ENCODE peak calls at places on chromosomes 3 and 15, in four cellular contexts. Q is T47D, N is HepG2, B is H1. Z is an unnamed sample.

GRCh38 chr3:117553461-117553860 is 843.9 kb downstream of the TUSC7 start:
- DNase-seq in Q (no peak), N (no peak), B (no peak), Z (no peak)

GRCh38 chr3:165378761-165379160 is 182.6 kb upstream of the SLITRK3 start:
- DNase-seq in Q (no peak), N (no peak), B (no peak), Z (no peak)

GRCh38 chr3:62961874-62962556 is 86.8 kb upstream of the CADPS start:
- DNase-seq in Q (no peak), N (no peak), B (no peak), Z (no peak)

GRCh38 chr3:128763967-128764366 is 38.0 kb downstream of the RAB7A start:
- DNase-seq in Q (no peak), N (no peak), B (no peak), Z (no peak)

GRCh38 chr15:100464256-100464655 is 64.5 kb downstream of the CERS3 start:
- DNase-seq in Q (no peak), N (no peak), B (no peak), Z (no peak)

GRCh38 chr15:38440353-38441129 is 13.4 kb upstream of the FAM98B start:
- DNase-seq in Q (peak), N (peak), B (peak), Z (peak)

GRCh38 chr3:55440406-55440708 is 46.7 kb downstream of the WNT5A start:
- DNase-seq in Q (no peak), N (no peak), B (peak), Z (no peak)

GRCh38 chr15:28086175-28086703 is 12.9 kb downstream of the OCA2 start:
- DNase-seq in Q (peak), N (peak), B (peak), Z (peak)

DNA sequence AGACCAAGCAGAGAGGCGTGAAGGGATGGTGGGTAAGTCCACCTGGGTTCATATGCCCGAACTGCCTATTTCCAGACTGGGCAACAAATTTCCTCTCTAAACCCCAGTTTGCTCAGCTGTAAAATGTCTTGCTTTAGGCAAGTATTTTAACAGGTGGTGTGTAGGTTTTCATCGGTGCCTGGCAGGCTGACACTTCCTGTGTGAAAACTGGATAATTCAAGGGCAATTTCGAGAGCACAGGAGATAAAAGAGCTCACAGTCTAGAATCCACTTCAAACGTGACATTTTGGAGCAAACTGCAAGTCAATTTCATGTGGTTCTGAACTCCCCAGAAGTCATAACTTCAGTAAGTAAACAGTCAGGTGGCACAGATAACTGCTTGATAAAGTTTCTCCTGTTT is 112.2 kb downstream of the OXNAD1 start:
- DNase-seq in Q (no peak), N (no peak), B (no peak), Z (no peak)
- TF ChIP-seq JUND in Q (no peak), N (no peak), B (no peak), Z (no peak)

DNA sequence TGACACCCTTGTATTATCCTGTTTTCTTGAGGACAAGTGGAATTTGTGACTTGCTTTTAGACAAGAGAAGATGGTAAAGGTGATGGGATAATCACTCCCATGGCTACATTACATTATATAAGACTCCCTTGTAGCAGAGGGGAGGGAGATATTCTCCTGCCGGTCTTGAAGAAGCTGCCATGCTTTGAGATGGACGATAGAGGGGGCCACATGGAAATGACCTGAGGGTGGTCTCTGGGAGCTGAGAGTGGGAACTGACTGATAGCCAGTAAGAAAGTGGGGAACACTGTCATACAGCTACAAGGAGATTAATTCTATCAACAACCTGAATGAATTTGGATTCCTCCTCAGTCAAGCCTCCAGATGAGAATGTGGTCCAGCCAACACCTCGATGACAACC is 540.1 kb downstream of the NTRK3 start:
- DNase-seq in Q (no peak), N (no peak), B (no peak), Z (no peak)
- TF ChIP-seq JUND in Q (no peak), N (no peak), B (no peak), Z (no peak)

GRCh38 chr3:160003520-160004128 is 15.0 kb downstream of the IL12A start:
- DNase-seq in Q (no peak), N (peak), B (peak), Z (peak)

GRCh38 chr3:160001154-160001760 is 12.6 kb downstream of the IL12A start:
- DNase-seq in Q (no peak), N (no peak), B (no peak), Z (no peak)

GRCh38 chr3:160006282-160007163 is 17.9 kb downstream of the IL12A start:
- DNase-seq in Q (peak), N (peak), B (no peak), Z (peak)

GRCh38 chr3:160001850-160002623 is 13.4 kb downstream of the IL12A start:
- DNase-seq in Q (no peak), N (no peak), B (no peak), Z (no peak)

GRCh38 chr3:160005004-160005403 is 16.4 kb downstream of the IL12A start:
- DNase-seq in Q (no peak), N (no peak), B (no peak), Z (no peak)
- TF ChIP-seq JUND in Q (no peak), N (no peak), B (no peak), Z (no peak)

DNA sequence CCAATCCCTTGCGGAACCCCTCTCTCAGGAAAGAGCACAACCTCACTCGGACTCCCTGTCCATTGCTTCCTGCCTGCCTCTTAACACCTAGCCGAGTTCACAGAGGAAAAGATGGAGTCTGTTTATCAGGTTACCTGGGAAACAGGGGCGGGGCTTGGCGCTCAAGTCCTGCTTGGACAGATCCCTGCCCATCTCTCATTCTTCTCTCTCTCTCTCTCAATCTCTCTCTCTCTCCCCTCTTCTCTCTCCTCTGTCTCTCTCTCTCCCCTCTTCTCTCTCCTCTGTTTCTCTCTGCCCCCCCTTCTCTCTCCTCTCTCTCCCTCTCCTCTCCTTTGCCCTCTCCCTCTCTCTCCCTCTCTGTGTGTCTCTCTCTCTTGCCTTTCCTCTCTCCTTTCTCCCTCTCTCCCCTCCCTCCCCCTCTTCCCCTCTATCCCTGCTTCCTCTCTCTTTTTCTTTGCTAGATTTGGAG is at the start of gene EFHB:
- DNase-seq in Q (no peak), N (peak), B (peak), Z (peak)
- TF ChIP-seq JUND in Q (no peak), N (no peak), B (no peak), Z (no peak)

GRCh38 chr15:60297047-60297446 is 100.7 kb downstream of the ANXA2 start:
- DNase-seq in Q (no peak), N (no peak), B (no peak), Z (no peak)

GRCh38 chr15:60301024-60301423 is 96.8 kb downstream of the ANXA2 start:
- DNase-seq in Q (no peak), N (no peak), B (no peak), Z (no peak)

DNA sequence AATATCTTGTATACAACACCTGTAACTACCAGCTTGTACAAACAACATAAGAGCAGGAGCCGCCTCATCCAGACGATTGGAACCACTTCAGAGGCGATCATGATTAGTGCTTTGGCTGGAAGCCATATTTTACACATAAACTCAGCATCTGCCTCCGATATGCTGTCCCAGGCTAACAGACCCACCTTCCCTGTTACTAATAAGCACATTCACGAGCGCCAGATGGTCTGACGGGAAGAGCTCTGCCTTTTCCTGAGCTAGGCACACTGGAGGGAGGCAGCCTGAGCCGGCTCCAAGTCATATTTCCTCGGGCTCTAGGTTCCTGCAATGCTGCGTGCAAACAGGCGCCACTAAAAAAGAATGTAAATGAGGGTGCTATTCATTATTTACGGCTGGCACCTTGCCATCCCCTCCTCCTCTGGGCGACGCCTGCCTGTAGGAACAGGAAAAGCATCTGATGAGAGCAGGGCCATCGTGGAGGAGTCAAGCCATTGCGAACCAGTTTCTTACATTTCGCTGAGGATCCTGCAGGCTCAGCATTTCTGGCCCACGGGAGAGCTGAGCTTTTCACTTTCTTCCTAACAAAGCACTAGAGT is 98.2 kb downstream of the ANXA2 start:
- DNase-seq in Q (peak), N (no peak), B (no peak), Z (peak)
- TF ChIP-seq JUND in Q (no peak), N (no peak), B (no peak), Z (no peak)

DNA sequence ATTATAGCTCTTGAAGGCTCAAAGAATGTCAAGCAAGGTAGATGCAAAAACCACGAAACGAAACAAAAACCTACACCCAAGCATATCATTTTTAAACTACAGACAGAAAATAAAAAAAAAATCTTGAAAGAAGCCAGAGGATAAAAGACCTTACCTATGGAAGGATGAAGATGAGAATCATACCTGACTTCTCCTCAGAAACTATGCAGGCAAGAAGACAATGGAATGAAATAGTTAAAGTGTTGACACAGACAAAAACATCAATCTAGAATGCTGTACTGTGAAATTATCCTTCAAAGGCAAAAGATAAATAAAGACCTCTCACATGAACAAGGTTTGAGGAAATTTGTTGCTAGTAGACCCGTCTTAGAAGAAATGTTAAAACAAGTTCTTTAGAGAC is 372.0 kb downstream of the ZIC4 start:
- DNase-seq in Q (no peak), N (no peak), B (no peak), Z (no peak)
- TF ChIP-seq JUND in Q (no peak), N (no peak), B (no peak), Z (no peak)

DNA sequence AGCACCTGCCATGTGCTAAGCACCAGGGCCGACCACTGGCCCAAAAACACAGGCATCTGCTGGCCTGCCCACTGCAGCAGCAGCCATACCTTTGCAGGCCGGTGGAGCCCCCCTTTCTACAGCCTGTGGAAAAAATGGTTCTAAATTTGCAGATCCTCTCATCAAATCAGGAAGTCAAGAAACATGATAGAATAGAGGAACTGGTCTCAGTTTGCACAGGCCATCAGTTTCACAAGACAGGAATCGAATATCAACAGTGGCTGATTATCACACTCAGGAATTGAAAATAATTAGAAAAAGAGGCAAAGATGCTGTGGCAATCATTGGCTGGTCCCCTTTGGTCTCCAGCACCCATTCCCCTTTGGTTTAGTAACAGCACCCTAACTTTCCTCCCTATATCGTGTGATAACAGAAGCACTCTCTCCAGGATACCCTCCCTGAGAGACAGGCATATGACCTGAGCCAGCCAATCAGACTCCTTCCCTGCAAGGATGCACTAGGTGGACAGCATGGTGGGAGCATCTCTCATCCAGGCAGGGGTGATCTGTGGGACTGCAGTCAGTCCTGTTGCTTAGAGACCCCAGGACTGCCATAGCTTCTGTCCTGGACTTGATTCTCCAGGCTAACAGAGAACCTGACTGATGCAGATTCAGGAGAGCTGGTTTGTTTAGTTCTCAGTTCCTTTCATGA is 3.5 kb upstream of the PAK6 start:
- DNase-seq in Q (no peak), N (no peak), B (peak), Z (peak)
- TF ChIP-seq JUND in Q (no peak), N (no peak), B (no peak), Z (no peak)

DNA sequence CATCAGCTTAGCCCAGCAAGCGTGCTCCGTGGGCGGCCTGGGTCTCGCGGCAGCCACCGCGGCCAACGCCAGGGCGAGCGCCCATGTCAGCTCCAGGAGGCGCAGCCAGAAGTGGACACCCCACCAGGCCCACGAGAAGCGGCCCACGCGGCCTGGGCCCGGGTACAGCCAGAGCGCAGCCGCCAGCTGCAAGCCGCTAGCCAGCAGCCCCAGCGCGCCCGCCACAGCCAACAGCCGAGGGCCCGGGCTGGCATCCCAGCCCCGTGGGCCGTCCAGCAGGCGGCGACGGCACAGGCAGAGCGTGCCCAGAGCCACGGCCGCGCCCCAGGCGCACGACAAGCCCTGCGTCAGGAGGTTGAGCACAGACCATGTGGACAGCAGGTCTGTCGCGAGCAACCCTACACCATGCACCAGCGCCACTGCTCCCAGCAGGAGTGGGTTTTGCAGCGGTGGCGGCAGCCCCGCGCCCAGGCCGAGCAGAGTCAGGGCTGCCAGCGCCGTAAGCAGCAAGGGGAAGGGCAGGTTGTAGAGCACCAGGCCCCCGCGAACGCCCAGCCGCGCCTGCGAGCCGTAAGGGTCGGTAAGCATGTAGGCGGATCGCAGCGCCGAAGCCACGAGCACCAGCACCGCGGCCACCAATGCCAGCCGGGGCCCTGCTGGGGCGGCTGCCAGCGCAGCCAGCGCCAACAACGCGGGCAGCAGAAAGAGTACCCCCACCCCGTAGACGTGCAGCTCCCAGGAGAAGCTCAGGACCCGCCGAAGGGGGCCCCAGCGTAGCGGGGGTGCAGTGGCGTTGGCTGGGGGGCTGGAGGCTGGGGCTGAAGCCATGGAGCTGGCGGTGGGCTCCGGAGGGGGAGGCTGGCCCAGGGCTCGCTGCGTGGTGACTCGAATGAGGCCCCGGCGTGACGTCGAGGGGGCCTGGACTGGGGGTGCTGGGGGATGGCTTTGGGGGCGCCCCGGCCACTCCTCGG is 4.9 kb downstream of the PRRT3 start:
- DNase-seq in Q (no peak), N (peak), B (peak), Z (peak)
- TF ChIP-seq JUND in Q (no peak), N (peak), B (no peak), Z (no peak)

GRCh38 chr15:85580914-85581313 is 200.5 kb downstream of the AKAP13 start:
- DNase-seq in Q (no peak), N (no peak), B (no peak), Z (no peak)
- TF ChIP-seq JUND in Q (no peak), N (no peak), B (no peak), Z (no peak)

Z was measured in SK-N-SH.